ENCODE peak calls at places on chromosome 15, in eight cellular contexts. V, D, I, Z, F, N, C and K are unnamed samples.

GRCh38 chr15:79308874-79309273 is 2.0 kb upstream of the TMED3 start:
- DNase-seq in F (no peak), V (no peak), N (no peak), I (no peak), Z (no peak), C (no peak), D (no peak), K (no peak)

GRCh38 chr15:57470543-57470942 is 94.2 kb downstream of the CGNL1 start:
- DNase-seq in F (no peak), C (no peak), N (no peak), Z (no peak), V (no peak), I (no peak), D (no peak), K (no peak)

GRCh38 chr15:86863226-86863915 is 783.7 kb downstream of the AGBL1 start:
- DNase-seq in I (peak), D (no peak), V (no peak), N (no peak), Z (no peak), C (no peak), F (no peak), K (no peak)

GRCh38 chr15:72784233-72784876 is 797 bp upstream of the ADPGK start:
- DNase-seq in C (peak), V (no peak), I (peak), Z (peak), N (peak), F (peak), D (peak), K (no peak)

GRCh38 chr15:72342385-72342784 is 22.4 kb upstream of the CELF6 start:
- DNase-seq in I (peak), C (no peak), V (peak), D (peak), F (no peak), Z (peak), N (no peak), K (no peak)

GRCh38 chr15:31245756-31246155 is 80.9 kb upstream of the KLF13 start:
- DNase-seq in F (no peak), N (no peak), V (no peak), C (no peak), Z (no peak), I (no peak), D (no peak), K (no peak)

GRCh38 chr15:43517354-43518072 is at the start of gene MAP1A:
- DNase-seq in C (no peak), D (peak), I (peak), Z (peak), F (no peak), V (peak), N (no peak), K (no peak)

GRCh38 chr15:69575387-69575786 is 122.8 kb downstream of the RPLP1 start:
- DNase-seq in I (no peak), C (no peak), Z (no peak), V (no peak), N (no peak), D (no peak), F (no peak), K (no peak)

GRCh38 chr15:33152502-33153109 is 41.9 kb downstream of the FMN1 start:
- DNase-seq in I (no peak), V (no peak), F (no peak), D (no peak), N (no peak), C (peak), Z (no peak), K (no peak)

GRCh38 chr15:82530606-82531379 is 9.5 kb downstream of the RPS17 start:
- DNase-seq in C (peak), Z (peak), D (peak), N (peak), V (peak), F (peak), I (peak), K (no peak)

GRCh38 chr15:62124953-62125263 is 40.2 kb downstream of the C2CD4B start:
- DNase-seq in Z (no peak), I (peak), C (no peak), D (no peak), N (no peak), F (no peak), V (no peak), K (no peak)

GRCh38 chr15:52257734-52258062 is 37.9 kb downstream of the MYO5C start:
- DNase-seq in D (peak), N (no peak), F (no peak), C (no peak), Z (no peak), I (peak), V (no peak), K (no peak)

GRCh38 chr15:56492786-56493555 is 28.0 kb upstream of the MNS1 start:
- DNase-seq in I (no peak), N (no peak), D (no peak), F (no peak), Z (no peak), C (no peak), V (no peak), K (no peak)

GRCh38 chr15:67059127-67059553 is 6.3 kb upstream of the SMAD3 start:
- DNase-seq in V (no peak), F (no peak), Z (no peak), N (peak), I (no peak), D (no peak), C (no peak), K (no peak)

GRCh38 chr15:65896231-65896630 is 26.9 kb downstream of the RAB11A start:
- DNase-seq in Z (no peak), C (no peak), F (no peak), V (no peak), I (no peak), N (no peak), D (no peak), K (no peak)

DNA sequence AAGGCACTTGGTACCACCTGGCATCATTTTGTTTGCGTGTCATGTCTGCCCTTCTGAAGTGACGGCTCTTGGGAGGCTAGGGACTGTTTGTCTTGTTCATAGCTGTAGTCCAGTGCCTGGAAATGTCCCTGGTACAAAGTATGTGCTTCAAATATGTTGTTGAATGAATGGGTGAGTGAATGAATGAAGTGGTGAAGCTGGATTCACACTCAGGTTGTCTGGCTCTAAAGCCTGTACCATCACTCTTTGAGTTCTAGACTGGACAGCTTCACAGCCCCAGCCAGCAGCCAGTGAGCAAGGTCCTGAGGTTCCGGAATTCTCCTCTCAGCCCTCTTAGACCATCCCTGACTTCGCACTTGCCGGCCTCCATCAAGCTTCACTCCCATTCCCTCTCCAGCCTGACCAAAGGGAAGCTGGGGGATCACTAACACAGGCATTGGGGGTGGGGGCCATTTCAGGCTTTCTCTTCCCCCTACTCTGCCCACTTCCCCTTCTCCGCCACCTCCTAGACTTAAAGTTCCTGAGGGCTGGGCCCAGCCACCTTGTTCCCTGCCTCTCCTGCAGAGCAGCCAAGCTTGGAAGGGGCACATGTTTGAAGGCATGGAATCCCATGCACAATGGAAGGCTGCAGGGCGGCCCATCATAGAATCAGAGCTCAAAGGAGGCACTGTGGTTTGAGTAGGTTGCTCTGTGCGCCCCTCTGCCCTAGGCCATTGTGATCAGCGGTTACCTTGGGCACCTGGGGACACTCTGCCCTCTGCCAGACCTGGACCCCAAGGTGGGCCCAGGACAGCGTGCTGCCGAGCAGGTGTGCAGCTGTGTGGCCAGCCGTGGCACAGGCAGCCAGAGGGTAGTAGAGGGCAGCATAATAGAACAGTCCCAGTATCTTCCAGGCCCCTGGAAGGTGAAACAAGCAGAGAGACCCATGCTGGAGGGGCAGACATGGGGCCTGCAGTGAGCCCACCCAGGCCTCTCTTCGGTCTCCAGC is 7.7 kb downstream of the STRA6 start:
- DNase-seq in N (no peak), I (no peak), D (no peak), F (no peak), Z (no peak), V (no peak), C (no peak), K (no peak)
- H3K27ac ChIP-seq in N (no peak), I (no peak), D (no peak), F (no peak), Z (no peak), V (no peak), C (no peak), K (no peak)

DNA sequence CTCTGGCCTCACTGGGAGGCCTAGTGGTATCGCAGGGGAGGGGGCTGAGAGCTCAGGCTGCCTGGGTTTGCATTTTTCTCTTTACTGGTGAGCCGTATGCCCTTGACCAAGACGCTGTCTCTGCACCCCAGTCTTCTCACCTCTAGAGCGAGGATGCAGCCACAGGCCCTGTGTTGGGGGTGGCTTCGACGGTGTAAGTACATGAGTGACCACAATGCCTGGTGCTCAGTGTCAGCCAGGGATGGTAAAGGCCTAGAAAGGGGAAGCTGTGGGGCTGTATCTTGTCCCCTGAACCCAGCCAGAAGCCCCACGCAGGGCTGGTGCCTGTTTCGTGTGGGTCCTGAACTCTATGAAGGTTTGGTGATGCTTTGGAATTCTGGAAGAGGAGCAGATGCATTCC is 19.8 kb downstream of the SYNM start:
- DNase-seq in C (no peak), N (peak), Z (no peak), D (no peak), I (no peak), V (no peak), F (no peak), K (peak)
- H3K27ac ChIP-seq in C (peak), N (no peak), Z (peak), D (no peak), I (peak), V (no peak), F (peak), K (peak)

GRCh38 chr15:98648654-98649537 is 557 bp downstream of the IGF1R start:
- DNase-seq in Z (peak), D (peak), F (peak), V (no peak), C (peak), I (peak), N (peak), K (no peak)
- H3K27ac ChIP-seq in Z (peak), D (peak), F (peak), V (no peak), C (peak), I (peak), N (peak), K (peak)

GRCh38 chr15:85741021-85741421 is 53.7 kb downstream of the KLHL25 start:
- DNase-seq in Z (no peak), F (no peak), V (peak), I (no peak), D (no peak), C (no peak), N (no peak), K (no peak)
- H3K27ac ChIP-seq in Z (no peak), F (no peak), V (no peak), I (no peak), D (no peak), C (no peak), N (no peak), K (no peak)

GRCh38 chr15:98667521-98668179 is 19.3 kb downstream of the IGF1R start:
- DNase-seq in N (no peak), I (peak), D (peak), F (peak), V (peak), Z (no peak), C (no peak), K (no peak)

GRCh38 chr15:98669638-98670037 is 21.3 kb downstream of the IGF1R start:
- DNase-seq in F (no peak), V (no peak), C (no peak), D (no peak), N (no peak), Z (no peak), I (no peak), K (peak)

GRCh38 chr15:98668566-98669308 is 20.4 kb downstream of the IGF1R start:
- DNase-seq in D (no peak), C (no peak), I (no peak), Z (no peak), V (no peak), F (no peak), N (no peak), K (no peak)

GRCh38 chr15:98666441-98666840 is 18.1 kb downstream of the IGF1R start:
- DNase-seq in F (no peak), D (no peak), N (no peak), V (no peak), C (no peak), I (no peak), Z (no peak), K (no peak)

DNA sequence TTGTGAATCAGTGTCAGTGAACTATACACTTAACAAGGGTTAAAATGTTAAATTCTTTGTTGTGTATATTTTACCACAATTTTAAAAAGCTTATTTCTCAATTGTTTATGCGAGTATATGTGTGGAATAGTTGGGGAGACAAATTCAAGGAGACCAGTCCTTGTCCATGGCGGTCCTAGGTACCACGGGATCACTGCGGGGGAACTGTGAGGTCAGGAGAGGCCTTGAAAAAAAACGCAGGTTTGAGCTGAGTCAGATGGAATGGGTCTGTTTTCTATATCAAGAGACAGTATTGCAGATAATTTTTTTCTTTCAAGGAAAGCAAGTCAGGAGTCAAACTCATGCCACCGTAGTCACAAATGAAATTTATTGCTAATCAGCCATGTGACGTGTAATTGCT is 18.5 kb downstream of the IGF1R start:
- DNase-seq in V (no peak), D (no peak), C (no peak), I (no peak), Z (no peak), N (no peak), F (no peak), K (no peak)
- H3K27ac ChIP-seq in V (no peak), D (no peak), C (no peak), I (no peak), Z (no peak), N (no peak), F (no peak), K (peak)

DNA sequence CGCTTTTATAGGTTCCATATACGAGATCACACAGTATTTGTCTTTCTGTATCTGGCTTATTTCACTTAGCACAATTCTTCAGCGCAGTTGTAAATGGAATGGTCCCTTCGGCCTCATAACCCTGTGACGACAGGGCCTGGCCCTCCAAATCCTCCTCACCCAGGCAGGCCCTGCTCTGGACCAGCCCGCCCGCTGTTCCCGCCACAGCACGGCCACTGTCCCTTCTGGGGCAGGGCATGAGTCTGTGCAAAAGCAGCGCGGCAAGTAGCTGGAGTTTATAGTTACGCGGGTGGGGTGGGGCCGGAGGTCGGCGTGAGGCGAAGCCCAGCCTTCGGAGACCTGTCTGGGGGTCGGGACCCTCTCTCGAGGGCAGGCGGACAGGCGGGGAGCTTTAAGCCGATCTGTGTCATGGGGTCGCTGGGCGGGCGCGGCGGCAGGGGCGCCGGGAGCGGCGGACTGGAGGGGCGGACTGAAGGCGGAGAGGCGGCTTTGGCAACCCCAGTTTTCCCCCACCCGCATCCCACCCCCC is 543 bp downstream of the ARPIN start:
- DNase-seq in C (peak), Z (peak), V (peak), N (peak), D (peak), I (peak), F (peak), K (no peak)
- H3K27ac ChIP-seq in C (peak), Z (peak), V (no peak), N (peak), D (peak), I (no peak), F (peak), K (peak)

DNA sequence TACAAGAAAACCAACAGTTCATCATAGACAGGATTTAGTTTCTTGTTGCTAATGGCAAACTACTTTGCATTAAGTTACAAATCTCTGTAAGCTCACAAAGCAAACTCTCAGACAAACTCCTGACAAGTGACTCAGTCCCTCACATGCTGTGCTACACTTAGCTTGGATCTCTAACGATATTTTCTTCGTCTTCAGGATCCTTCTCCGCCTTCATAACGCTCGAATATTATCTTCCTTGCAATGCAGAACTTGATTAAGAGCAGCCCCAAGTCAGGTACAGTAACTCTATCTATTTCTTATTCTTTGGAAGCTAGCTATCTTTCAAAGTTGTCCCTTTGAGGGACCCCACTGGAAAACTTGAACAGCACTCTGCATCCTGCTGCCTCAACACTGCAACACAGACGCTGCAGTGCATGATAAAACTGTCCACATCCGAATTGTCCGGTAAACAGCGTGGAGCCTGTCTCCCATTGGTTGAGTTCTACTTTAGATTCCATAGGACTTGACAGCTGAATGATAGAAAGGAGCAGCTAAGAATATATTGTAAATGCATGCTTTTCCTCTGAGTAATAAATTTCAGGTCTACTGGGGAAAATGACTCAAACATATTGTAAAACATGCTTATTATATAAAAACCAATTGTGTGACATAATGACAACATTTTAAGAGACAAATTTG is 61.3 kb downstream of the UACA start:
- DNase-seq in I (peak), V (no peak), D (no peak), N (no peak), Z (peak), F (no peak), C (no peak), K (no peak)
- H3K27ac ChIP-seq in I (peak), V (no peak), D (no peak), N (no peak), Z (peak), F (peak), C (peak), K (peak)

DNA sequence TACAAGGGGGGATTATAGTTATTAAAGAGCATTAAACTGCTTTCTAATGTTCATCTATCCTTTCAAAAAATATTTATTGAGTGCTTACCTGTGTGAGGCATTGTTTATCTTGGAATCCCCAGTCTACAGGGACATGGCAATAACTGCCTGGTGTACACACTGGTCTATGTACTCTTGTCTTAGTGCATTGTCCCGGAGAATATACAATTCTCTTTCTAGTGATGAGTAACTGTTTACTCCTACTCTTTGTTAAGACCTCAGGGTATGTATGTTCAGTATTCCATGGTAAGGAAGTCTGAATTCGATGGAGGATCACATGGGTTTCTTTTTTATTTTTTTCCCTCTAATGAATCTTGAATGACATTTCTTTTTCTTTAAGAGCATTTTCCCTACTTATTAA is 772.4 kb upstream of the NR2F2 start:
- DNase-seq in I (no peak), Z (no peak), V (no peak), D (no peak), N (no peak), F (no peak), C (no peak), K (no peak)
- H3K27ac ChIP-seq in I (no peak), Z (no peak), V (no peak), D (no peak), N (no peak), F (no peak), C (no peak), K (peak)

GRCh38 chr15:77633134-77633912 is 611 bp upstream of the LINGO1 start:
- DNase-seq in C (peak), F (peak), I (peak), V (peak), N (peak), Z (peak), D (peak), K (peak)
- H3K27ac ChIP-seq in C (no peak), F (no peak), I (no peak), V (no peak), N (no peak), Z (no peak), D (no peak), K (no peak)